ENCODE peak calls at places on chromosomes 4 and X, in four cellular contexts. S is K562, I is GM12891, X is GM12878. R is an unnamed sample.

GRCh38 chrX:68079961-68080360 is 353.3 kb downstream of the OPHN1 start:
- DNase-seq in S (no peak), I (no peak), X (no peak), R (no peak)

GRCh38 chrX:72430405-72430968 is 124.8 kb upstream of the CITED1 start:
- DNase-seq in S (no peak), I (no peak), X (no peak), R (no peak)

GRCh38 chr4:39045791-39046221 is 13.6 kb upstream of the TMEM156 start:
- DNase-seq in S (no peak), I (no peak), X (no peak), R (no peak)

GRCh38 chr4:151434183-151434860 is 25.3 kb downstream of the FHIP1A start:
- DNase-seq in S (no peak), I (no peak), X (no peak), R (no peak)

GRCh38 chr4:99629962-99630554 is 27.6 kb downstream of the C4orf54 start:
- DNase-seq in S (no peak), I (no peak), X (no peak), R (no peak)

GRCh38 chr4:153809916-153810810 is 21.3 kb upstream of the SFRP2 start:
- DNase-seq in S (no peak), I (no peak), X (no peak), R (no peak)

GRCh38 chr4:181911420-181911819 is 331.8 kb upstream of the TENM3 start:
- DNase-seq in S (no peak), I (no peak), X (no peak), R (no peak)

GRCh38 chr4:100177855-100178254 is 12.4 kb downstream of the DDIT4L start:
- DNase-seq in S (no peak), I (no peak), X (no peak), R (no peak)

GRCh38 chrX:15207384-15207783 is 62.5 kb downstream of the ASB9 start:
- DNase-seq in S (no peak), I (no peak), X (no peak), R (no peak)

GRCh38 chr4:102614801-102615200 is 113.6 kb downstream of the NFKB1 start:
- DNase-seq in S (no peak), I (no peak), X (no peak), R (no peak)

GRCh38 chrX:71664889-71665491 is 2.4 kb upstream of the LOC101059915 start:
- DNase-seq in S (no peak), I (no peak), X (no peak), R (no peak)

GRCh38 chr4:38322709-38323108 is 341.3 kb upstream of the KLF3 start:
- DNase-seq in S (peak), I (no peak), X (no peak), R (no peak)

GRCh38 chrX:40099046-40099968 is 1.5 kb upstream of the BCOR start:
- DNase-seq in S (peak), I (no peak), X (peak), R (peak)

GRCh38 chr4:182042945-182043344 is 200.3 kb upstream of the TENM3 start:
- DNase-seq in S (no peak), I (no peak), X (no peak), R (no peak)

GRCh38 chr4:143347495-143347894 is 10.8 kb downstream of the GAB1 start:
- DNase-seq in S (no peak), I (no peak), X (no peak), R (no peak)

GRCh38 chr4:12304912-12305311 is 876.2 kb upstream of the HS3ST1 start:
- DNase-seq in S (no peak), I (no peak), X (no peak), R (no peak)

GRCh38 chr4:78984593-78984992 is 45.4 kb upstream of the PAQR3 start:
- DNase-seq in S (no peak), I (no peak), X (no peak), R (no peak)

GRCh38 chr4:53116959-53117358 is 248.9 kb downstream of the SCFD2 start:
- DNase-seq in S (no peak), I (no peak), X (no peak), R (no peak)

GRCh38 chr4:40826821-40827220 is 77.1 kb downstream of the NSUN7 start:
- DNase-seq in S (no peak), I (no peak), X (no peak), R (no peak)

GRCh38 chrX:96591418-96591817 is 93.2 kb upstream of the DIAPH2 start:
- DNase-seq in S (no peak), I (no peak), X (no peak), R (no peak)

GRCh38 chr4:184466634-184467033 is 7.7 kb downstream of the IRF2 start:
- DNase-seq in S (no peak), I (no peak), X (no peak), R (no peak)

GRCh38 chr4:145345401-145345800 is 136.3 kb upstream of the SMAD1 start:
- DNase-seq in S (no peak), I (no peak), X (no peak), R (no peak)

GRCh38 chr4:7160439-7160838 is 31.9 kb upstream of the SORCS2 start:
- DNase-seq in S (no peak), I (no peak), X (no peak), R (no peak)

GRCh38 chr4:147037089-147037488 is 91.4 kb upstream of the TTC29 start:
- DNase-seq in S (no peak), I (no peak), X (no peak), R (no peak)

GRCh38 chr4:46274717-46275116 is 115.2 kb downstream of the GABRA2 start:
- DNase-seq in S (no peak), I (no peak), X (no peak), R (no peak)

GRCh38 chr4:8201341-8201781 is 2.3 kb downstream of the SH3TC1 start:
- DNase-seq in S (no peak), I (peak), X (peak), R (peak)

GRCh38 chr4:46793036-46793435 is 116.0 kb downstream of the COX7B2 start:
- DNase-seq in S (no peak), I (no peak), X (no peak), R (no peak)

GRCh38 chr4:164683040-164683439 is 70.9 kb upstream of the SMIM31 start:
- DNase-seq in S (no peak), I (no peak), X (no peak), R (no peak)

GRCh38 chr4:4856071-4857000 is 3.1 kb upstream of the MSX1 start:
- DNase-seq in S (peak), I (no peak), X (no peak), R (no peak)

GRCh38 chr4:41939016-41939623 is 3.9 kb downstream of the TMEM33 start:
- DNase-seq in S (no peak), I (no peak), X (no peak), R (no peak)

GRCh38 chr4:140947507-140947906 is 185.8 kb downstream of the RNF150 start:
- DNase-seq in S (no peak), I (no peak), X (no peak), R (no peak)

GRCh38 chr4:7581477-7581876 is 146.7 kb upstream of the PSAPL1 start:
- DNase-seq in S (peak), I (no peak), X (no peak), R (no peak)

GRCh38 chrX:29661290-29661689 is 554.1 kb upstream of the MAGEB2 start:
- DNase-seq in S (no peak), I (no peak), X (no peak), R (no peak)

GRCh38 chrX:55623100-55623499 is at the start of gene FOXR2:
- DNase-seq in S (no peak), I (no peak), X (no peak), R (no peak)

GRCh38 chr4:102449751-102450352 is 51.3 kb upstream of the NFKB1 start:
- DNase-seq in S (peak), I (peak), X (peak), R (no peak)

GRCh38 chr4:16026155-16026761 is 57.6 kb downstream of the PROM1 start:
- DNase-seq in S (peak), I (peak), X (peak), R (no peak)

GRCh38 chr4:163731071-163731470 is 236.6 kb downstream of the TMA16 start:
- DNase-seq in S (no peak), I (no peak), X (no peak), R (no peak)

GRCh38 chr4:94939791-94940530 is 182.2 kb downstream of the BMPR1B start:
- DNase-seq in S (no peak), I (no peak), X (no peak), R (no peak)
- TF ChIP-seq TAF1 in S (no peak), I (no peak), X (no peak), R (no peak)

GRCh38 chr4:10105920-10106319 is 10.7 kb downstream of the WDR1 start:
- DNase-seq in S (peak), I (no peak), X (no peak), R (no peak)

GRCh38 chr4:10105421-10105820 is 11.2 kb downstream of the WDR1 start:
- DNase-seq in S (no peak), I (no peak), X (no peak), R (no peak)

GRCh38 chr4:10104991-10105276 is 11.7 kb downstream of the WDR1 start:
- DNase-seq in S (no peak), I (no peak), X (no peak), R (no peak)

GRCh38 chr4:10102981-10103330 is 13.6 kb downstream of the WDR1 start:
- DNase-seq in S (no peak), I (no peak), X (no peak), R (no peak)

DNA sequence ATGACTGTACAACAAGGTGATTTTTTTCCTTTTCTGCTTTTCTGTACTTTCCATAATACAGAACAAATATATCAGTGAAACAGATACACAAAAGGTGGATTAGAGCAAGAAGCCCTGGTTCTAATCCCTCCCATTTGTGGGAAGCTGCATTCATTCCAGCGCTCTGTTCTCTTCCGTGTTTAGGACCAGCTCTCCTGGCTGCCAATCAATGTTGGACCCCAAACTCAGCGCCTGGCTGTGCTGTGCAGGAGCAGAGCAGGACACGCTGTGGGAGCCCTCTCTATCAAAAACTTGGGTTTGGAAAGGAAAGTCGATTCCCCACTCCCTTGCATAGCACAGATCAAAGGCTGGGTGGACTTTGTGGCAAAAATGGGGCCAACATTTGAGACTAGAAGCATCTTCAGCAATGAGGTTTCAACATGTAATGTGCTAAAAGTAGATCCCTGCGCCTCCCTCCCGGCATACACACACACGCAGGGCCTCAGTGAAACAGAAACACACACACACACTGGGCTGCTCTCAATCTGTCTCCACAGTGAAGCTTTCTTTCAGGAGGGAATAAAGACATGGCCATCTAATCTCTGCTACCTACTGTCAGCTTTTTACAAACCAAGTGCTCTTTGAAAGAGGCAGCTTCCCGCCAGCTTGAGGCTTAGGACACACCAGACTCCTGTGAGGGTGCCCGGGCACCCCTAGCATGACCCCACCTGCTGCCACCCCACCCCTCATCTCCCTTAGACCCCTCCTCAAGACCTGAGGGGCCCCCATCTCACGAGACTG is 12.2 kb downstream of the WDR1 start:
- DNase-seq in S (no peak), I (no peak), X (no peak), R (no peak)
- TF ChIP-seq POLR2AphosphoS5 in S (no peak), I (no peak), X (peak), R (peak)

DNA sequence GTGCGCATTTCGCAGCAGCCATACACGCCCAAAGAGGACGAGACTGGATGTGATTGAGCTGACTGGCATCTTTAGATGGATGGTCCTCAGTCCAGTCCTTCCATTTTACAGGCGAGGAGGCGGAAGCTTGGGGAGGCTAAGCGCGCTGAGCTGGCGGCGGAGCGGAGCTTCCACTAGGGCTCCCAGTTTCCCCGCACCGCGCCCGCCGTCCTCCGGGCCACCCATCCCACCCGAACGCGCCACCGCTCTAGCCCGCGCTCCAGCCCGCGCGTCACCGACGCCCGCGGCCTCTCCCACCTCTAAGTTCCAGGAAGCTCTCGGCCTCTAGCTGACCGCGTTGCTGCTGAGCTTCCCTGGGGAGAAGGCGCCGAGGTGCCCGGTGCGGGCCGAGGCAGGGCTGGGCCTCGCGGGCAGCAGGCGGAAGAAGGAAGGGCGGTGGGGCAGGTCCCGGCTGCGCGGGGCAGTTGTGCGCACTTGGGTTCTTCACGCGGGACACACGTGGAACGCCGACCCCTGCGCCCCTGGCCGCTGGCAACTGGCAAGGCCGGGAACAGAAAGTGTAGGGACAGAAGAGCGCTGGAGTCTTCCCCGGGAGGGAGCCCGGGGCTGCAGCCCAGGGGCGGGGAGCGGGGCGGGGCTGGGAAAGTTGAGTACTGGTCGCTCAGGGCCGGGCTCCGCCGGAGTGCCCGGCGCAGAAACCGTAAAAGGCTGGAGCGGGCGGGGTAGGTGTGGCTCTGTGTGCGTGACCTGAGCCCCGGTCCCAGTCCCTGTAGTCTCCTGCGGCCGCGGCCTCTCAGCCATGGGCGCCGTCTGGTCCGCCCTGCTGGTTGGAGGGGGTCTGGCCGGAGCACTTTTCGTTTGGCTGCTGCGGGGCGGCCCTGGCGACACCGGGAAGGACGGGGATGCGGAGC is at the start of gene STBD1:
- DNase-seq in S (peak), I (peak), X (no peak), R (peak)
- TF ChIP-seq POLR2A in S (peak), I (no peak), X (no peak), R (no peak)

GRCh38 chrX:2892816-2893215 is 36.3 kb downstream of the ARSD start:
- DNase-seq in S (no peak), I (no peak), X (no peak), R (no peak)

GRCh38 chrX:2897311-2897689 is 31.8 kb downstream of the ARSD start:
- DNase-seq in S (no peak), I (no peak), X (no peak), R (no peak)

GRCh38 chrX:2898861-2899512 is 30.2 kb downstream of the ARSD start:
- DNase-seq in S (no peak), I (no peak), X (no peak), R (no peak)

GRCh38 chrX:2889045-2889605 is 40.0 kb downstream of the ARSD start:
- DNase-seq in S (no peak), I (no peak), X (no peak), R (no peak)

DNA sequence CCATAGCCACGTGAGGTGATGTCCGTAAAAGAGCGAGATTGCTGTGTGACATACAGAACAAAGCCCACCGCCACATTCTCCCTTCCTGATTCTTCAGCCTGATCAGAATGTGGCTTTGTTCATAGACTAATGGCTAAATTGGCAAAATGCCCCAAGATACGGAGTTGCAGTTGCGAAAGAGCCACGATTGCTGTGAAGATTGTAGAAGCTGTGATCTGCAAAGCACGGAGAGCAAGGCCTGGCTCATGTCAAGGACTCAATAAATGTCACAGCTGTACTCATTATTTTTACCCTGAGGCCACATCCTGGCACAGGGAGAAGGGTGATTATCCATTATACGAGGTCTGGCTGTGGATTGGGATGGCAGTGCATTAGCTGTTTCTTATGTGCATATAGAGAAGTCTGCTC is 34.2 kb downstream of the ARSD start:
- DNase-seq in S (no peak), I (no peak), X (no peak), R (no peak)
- TF ChIP-seq TAF1 in S (no peak), I (no peak), X (no peak), R (no peak)